ENCODE peak calls at places on chromosomes 13 and 19, in four cellular contexts. F is PC-3, S is prostate gland, B is suprapubic skin. U is an unnamed sample.
A peak's percentile ranks its signal among the peaks of the same experiment; 100 is the strongest.

GRCh38 chr19:53873451-53874383 is 6.0 kb downstream of the MYADM start:
- DNase-seq in F (no peak), S (no peak), B (no peak), U (no peak)

GRCh38 chr13:43074824-43075510 is 51.6 kb downstream of the DNAJC15 start:
- DNase-seq in F (no peak), S (no peak), B (no peak), U (no peak)

GRCh38 chr13:103517066-103517767 is 451.0 kb upstream of the SLC10A2 start:
- DNase-seq in F (no peak), S (no peak), B (no peak), U (no peak)

GRCh38 chr13:96992633-96993032 is 1.6 kb downstream of the OXGR1 start:
- DNase-seq in F (no peak), S (no peak), B (no peak), U (no peak)

GRCh38 chr19:36008336-36008978 is at the start of gene SYNE4:
- DNase-seq in F (peak; percentile 51), S (peak; percentile 84), B (no peak), U (peak; percentile 81)

GRCh38 chr19:2320057-2320456 is 8.3 kb downstream of the LSM7 start:
- DNase-seq in F (no peak), S (no peak), B (no peak), U (no peak)

GRCh38 chr19:10835089-10835753 is 791 bp downstream of the TMED1 start:
- DNase-seq in F (peak; percentile 29), S (peak; percentile 100), B (no peak), U (no peak)

GRCh38 chr13:46232281-46232680 is 20.6 kb downstream of the LRRC63 start:
- DNase-seq in F (no peak), S (no peak), B (no peak), U (no peak)

GRCh38 chr13:97142452-97142851 is 79.7 kb upstream of the MBNL2 start:
- DNase-seq in F (no peak), S (no peak), B (no peak), U (no peak)

DNA sequence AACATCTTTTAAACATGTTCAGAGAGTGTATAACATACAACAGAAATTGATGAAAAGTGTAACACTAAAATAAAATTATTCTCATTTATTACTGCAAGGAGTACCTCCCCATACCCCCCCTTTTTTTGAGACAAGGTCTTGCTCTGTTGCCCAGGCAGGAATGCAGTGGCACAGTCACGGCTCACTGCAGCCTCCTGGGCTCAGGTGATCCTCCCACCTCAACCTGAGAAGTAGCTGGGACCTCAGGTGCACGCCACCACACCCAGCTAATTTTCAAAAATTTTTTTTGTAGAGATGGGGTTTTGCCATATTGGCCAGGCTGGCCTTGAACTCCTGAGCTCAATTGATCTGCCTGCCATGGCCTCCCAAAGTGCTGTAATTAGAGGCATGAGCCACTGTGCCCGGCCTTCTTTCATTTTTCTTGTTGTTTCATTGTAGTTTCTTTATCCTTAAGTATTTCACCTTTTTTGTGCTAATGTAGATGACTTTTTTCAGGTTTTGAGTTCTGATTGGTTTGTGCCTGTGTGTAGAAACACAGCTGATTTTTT is 28.3 kb downstream of the GATAD2A start:
- DNase-seq in F (no peak), S (no peak), B (no peak), U (no peak)
- H3K4me1 ChIP-seq in F (no peaks in the 10 kb centered on the region), S (no peaks in the 10 kb centered on the region), B (peaks cover 62% of the 10 kb centered on the region), U (peaks cover 17% of the 10 kb centered on the region)

GRCh38 chr19:8001651-8001994 is 3.8 kb downstream of the ELAVL1 start:
- DNase-seq in F (no peak), S (no peak), B (no peak), U (no peak)
- TF ChIP-seq CTCF in F (no peak), S (no peak), B (no peak), U (no peak)

GRCh38 chr19:38037151-38037611 is 130.2 kb downstream of the SIPA1L3 start:
- DNase-seq in F (no peak), S (no peak), B (no peak), U (no peak)

GRCh38 chr19:38034153-38034835 is 127.3 kb downstream of the SIPA1L3 start:
- DNase-seq in F (no peak), S (no peak), B (no peak), U (no peak)

GRCh38 chr19:38036707-38037106 is 129.7 kb downstream of the SIPA1L3 start:
- DNase-seq in F (no peak), S (no peak), B (no peak), U (no peak)

GRCh38 chr19:38033658-38034150 is 126.7 kb downstream of the SIPA1L3 start:
- DNase-seq in F (no peak), S (no peak), B (no peak), U (no peak)

DNA sequence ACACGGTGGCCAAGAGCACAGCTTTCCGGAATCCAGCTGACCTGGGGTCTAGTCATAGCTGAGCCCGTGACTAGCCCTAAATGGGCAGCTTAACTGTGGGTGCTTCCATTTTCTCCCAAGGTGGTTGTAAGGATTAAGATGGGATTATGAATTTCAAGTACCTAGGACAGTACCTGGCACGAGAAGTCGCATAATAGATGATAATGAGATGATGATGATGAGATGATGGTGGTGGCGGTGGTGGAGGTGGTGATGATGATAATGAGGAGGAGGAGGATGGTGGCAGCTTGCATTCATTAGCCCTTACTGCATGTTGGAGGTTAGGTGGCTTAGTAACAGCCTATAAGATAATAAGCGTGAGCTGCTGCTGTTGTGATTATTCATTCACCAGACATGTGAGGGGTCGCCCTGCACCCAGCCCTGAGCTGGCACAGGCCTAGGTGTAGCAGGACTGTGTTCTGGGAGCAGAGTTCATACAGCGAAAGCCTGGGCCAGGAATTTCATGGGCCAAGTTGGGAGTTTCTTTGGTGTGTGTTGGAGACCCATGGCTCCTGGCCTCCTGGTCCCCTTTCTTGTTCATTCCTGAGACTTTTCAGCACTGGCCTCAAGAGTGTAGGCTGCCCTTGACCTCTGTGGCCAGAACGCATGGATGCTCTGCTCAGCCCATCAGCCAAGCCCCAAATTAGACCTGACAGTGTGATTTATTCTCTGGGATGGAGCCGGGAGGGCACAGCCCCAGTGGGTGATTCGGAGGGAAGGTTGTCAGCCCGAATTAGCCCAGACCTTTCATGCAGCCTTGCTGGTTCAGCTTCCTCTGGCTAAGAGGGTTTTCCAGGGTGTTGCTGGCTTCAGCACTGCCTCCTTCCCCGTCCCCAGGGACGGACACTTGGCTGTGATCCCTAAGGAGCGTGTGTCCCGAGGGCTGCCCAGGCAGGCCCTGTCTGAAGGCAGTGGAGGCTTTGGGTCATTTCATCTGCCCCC is 128.8 kb downstream of the SIPA1L3 start:
- DNase-seq in F (no peak), S (no peak), B (no peak), U (no peak)
- H3K27ac ChIP-seq in F (no peak overlapping the region), S (no peak overlapping the region), B (no peak overlapping the region), U (no peak overlapping the region)

DNA sequence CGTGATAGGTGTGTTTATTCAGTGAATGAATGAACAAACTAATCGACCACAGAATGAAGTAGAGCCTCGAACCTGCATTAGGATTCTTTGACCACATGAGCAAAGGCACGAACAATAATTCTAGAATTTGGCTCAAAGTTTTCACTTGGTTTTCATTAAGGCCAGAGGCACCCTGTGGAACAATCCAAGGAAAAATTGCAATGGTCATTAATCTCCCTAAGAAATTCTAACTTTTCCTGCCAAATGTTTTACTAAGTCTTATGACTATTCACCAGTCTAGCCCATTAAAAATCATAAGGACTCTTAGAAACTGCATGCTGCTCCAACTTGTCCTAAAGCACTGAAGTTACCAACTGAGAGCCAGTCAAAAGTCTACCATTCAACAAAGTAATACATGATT is 271.7 kb downstream of the EFNB2 start:
- DNase-seq in F (no peak), S (no peak), B (no peak), U (no peak)
- H3K4me1 ChIP-seq in F (no peaks in the 10 kb centered on the region), S (no peaks in the 10 kb centered on the region), B (no peaks in the 10 kb centered on the region), U (no peaks in the 10 kb centered on the region)

DNA sequence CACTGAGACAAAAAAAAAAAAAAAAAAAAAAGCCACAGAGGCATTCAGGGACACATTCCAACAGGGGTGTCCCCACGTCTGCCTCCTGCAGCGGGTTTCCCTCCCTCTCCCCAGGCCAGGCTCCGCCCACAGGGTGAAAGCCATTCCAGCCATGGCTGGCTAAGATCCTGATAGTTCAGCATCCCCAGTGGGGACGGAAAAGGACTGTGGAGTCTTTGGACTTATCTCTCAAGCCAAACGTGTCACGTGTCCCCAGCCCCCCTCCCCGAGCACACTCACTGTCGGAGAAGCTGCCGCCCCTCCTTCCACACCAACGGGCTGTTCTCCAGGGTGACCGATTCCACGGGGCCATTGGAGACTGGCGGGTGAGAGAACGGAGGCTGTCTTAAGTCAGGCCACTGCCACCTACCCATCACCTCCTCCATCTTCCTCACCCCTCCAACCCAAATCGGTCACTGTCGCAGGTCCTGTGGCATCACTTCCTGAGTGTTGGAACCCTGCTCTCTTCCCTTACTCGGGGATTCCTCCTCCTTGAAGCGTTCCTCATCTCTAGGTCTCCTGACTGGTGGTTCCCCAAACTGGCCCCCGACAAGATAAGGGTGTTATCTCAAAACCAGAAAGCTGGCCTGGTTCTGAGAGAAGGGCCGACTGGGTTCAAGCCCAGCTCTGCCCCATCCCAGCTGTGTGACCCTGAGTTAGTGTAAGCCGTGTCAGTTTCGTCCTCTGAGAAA is 9.1 kb upstream of the FKRP start:
- DNase-seq in F (no peak), S (no peak), B (no peak), U (no peak)
- TF ChIP-seq CTCF in F (no peak), S (no peak), B (no peak), U (no peak)

DNA sequence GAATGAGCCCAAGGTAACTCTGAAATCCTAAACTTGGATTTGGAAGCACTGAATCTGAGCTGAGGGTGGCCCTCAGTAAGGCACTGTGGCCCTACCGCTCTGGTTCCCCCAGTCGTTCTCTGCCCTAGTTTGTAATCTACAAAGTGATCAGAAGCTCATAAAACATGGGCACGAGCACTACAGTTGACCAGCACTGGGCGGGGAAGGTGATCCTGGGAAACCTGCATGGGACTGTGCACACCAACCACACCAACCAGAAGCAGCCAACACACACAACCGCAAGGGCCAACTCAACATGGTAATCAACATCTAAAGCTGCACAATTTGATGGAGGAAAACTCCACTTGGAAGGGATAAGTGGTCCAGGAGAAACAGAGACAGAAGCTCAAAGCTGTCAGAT is 22.9 kb downstream of the SLC7A1 start:
- DNase-seq in F (no peak), S (peak; percentile 36), B (no peak), U (no peak)
- H3K27ac ChIP-seq in F (no peak overlapping the region), S (peak overlapping the region; percentile 66), B (no peak overlapping the region), U (no peak overlapping the region)

DNA sequence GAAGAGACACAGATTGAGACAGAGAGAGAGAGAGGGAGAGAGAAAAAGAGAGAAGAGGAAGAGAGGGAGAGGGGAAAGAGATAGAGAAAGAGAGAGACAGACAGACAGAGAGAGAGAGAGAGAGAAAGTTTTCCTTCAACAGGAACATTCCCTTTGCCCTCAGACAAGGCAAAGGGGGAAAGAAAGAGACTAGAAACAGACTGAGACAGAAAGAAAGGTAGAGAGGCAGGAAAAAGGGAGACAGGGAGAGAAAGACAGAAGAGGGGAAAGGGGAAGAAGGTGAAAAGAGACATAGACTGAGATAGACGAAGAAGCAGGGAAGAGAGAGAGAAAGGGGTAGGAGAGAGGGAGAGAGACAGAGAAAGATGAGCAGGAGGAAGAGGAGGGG is 18.5 kb upstream of the ZNF175 start:
- DNase-seq in F (no peak), S (no peak), B (no peak), U (no peak)
- H3K4me1 ChIP-seq in F (peaks cover 2% of the 10 kb centered on the region), S (no peaks in the 10 kb centered on the region), B (no peaks in the 10 kb centered on the region), U (no peaks in the 10 kb centered on the region)

GRCh38 chr19:34983786-34984185 is 16.3 kb upstream of the GRAMD1A start:
- DNase-seq in F (no peak), S (no peak), B (no peak), U (no peak)

GRCh38 chr19:34982275-34982674 is 17.8 kb upstream of the GRAMD1A start:
- DNase-seq in F (no peak), S (no peak), B (no peak), U (no peak)

GRCh38 chr19:34988119-34988518 is 12.0 kb upstream of the GRAMD1A start:
- DNase-seq in F (no peak), S (no peak), B (no peak), U (no peak)

GRCh38 chr19:34984287-34984686 is 15.8 kb upstream of the GRAMD1A start:
- DNase-seq in F (no peak), S (no peak), B (no peak), U (no peak)

GRCh38 chr19:34985249-34986022 is 14.7 kb upstream of the GRAMD1A start:
- DNase-seq in F (no peak), S (peak; percentile 59), B (no peak), U (peak; percentile 54)
- TF ChIP-seq CTCF in F (no peak), S (no peak), B (no peak), U (no peak)

U was measured in lung.